ENCODE peak calls at places on chromosomes 16 and 17, in nine cellular contexts. Q is RWPE2, H is tibial artery, U is GM23338, M is thoracic aorta, D is AG09309, Y is Peyer's patch, C is AG04450, W is stomach. J is an unnamed sample.

GRCh38 chr16:84633622-84634021 is 14.7 kb upstream of the KLHL36 start:
- DNase-seq in Q (no peak), H (peak; percentile 92), W (peak; percentile 44), D (no peak), C (no peak), Y (no peak), M (no peak), U (no peak), J (no peak)

GRCh38 chr17:49117581-49118230 is 14.9 kb upstream of the B4GALNT2 start:
- DNase-seq in D (no peak), Q (no peak), H (no peak), C (no peak), U (no peak), W (no peak), Y (no peak), M (no peak), J (no peak)

GRCh38 chr17:56291226-56291805 is 138.0 kb downstream of the ANKFN1 start:
- DNase-seq in U (no peak), D (no peak), M (no peak), W (no peak), Q (no peak), C (no peak), H (no peak), Y (no peak), J (no peak)

GRCh38 chr16:558298-559020 is 1.7 kb upstream of the PRR35 start:
- DNase-seq in D (no peak), W (no peak), M (no peak), U (no peak), C (no peak), Y (no peak), H (no peak), Q (no peak), J (no peak)

GRCh38 chr16:3561626-3562025 is 15.6 kb downstream of the NLRC3 start:
- DNase-seq in D (no peak), M (no peak), U (no peak), Q (no peak), C (no peak), H (no peak), Y (no peak), W (no peak), J (no peak)

GRCh38 chr16:10182186-10182683 is at the start of gene GRIN2A:
- DNase-seq in Y (no peak), M (no peak), Q (no peak), W (no peak), D (no peak), U (peak; percentile 57), C (no peak), H (no peak), J (peak; percentile 53)

GRCh38 chr17:67227488-67227887 is 17.5 kb downstream of the HELZ start:
- DNase-seq in H (no peak), Y (no peak), C (no peak), U (no peak), Q (no peak), W (no peak), M (no peak), D (no peak), J (no peak)

GRCh38 chr16:50668368-50669008 is 12.6 kb downstream of the SNX20 start:
- DNase-seq in M (no peak), U (no peak), W (peak; percentile 56), C (no peak), H (no peak), Q (no peak), Y (no peak), D (no peak), J (no peak)

GRCh38 chr16:85153656-85154091 is 41.4 kb upstream of the CIBAR2 start:
- DNase-seq in W (no peak), Y (no peak), M (no peak), H (peak; percentile 40), Q (no peak), D (no peak), U (no peak), C (no peak), J (peak; percentile 75)

GRCh38 chr17:55266051-55266957 is 1.5 kb downstream of the HLF start:
- DNase-seq in Y (no peak), Q (no peak), C (no peak), W (no peak), M (no peak), H (no peak), D (no peak), U (peak; percentile 49), J (no peak)

GRCh38 chr17:27956601-27957445 is 63.7 kb upstream of the LYRM9 start:
- DNase-seq in D (no peak), M (no peak), Y (no peak), C (no peak), Q (no peak), W (no peak), U (peak; percentile 46), H (no peak), J (peak; percentile 33)

GRCh38 chr17:77807746-77808441 is 150.6 kb upstream of the TNRC6C start:
- DNase-seq in M (no peak), H (no peak), U (no peak), Q (no peak), C (no peak), W (no peak), D (no peak), Y (no peak), J (no peak)

GRCh38 chr16:31876955-31877828 is 3.6 kb downstream of the ZNF267 start:
- DNase-seq in Y (no peak), H (no peak), C (peak; percentile 72), U (no peak), W (no peak), Q (no peak), M (no peak), D (peak; percentile 53), J (no peak)

GRCh38 chr17:39114744-39115534 is 36.5 kb downstream of the PLXDC1 start:
- DNase-seq in W (no peak), Q (no peak), U (no peak), C (no peak), Y (no peak), D (peak; percentile 23), H (no peak), M (no peak), J (no peak)

GRCh38 chr16:25141648-25142047 is 30.1 kb downstream of the LCMT1 start:
- DNase-seq in Y (no peak), W (no peak), U (no peak), D (no peak), H (no peak), M (no peak), C (no peak), Q (no peak), J (no peak)

GRCh38 chr16:25138130-25138529 is 26.6 kb downstream of the LCMT1 start:
- DNase-seq in W (no peak), H (no peak), C (no peak), D (no peak), U (no peak), Y (no peak), M (no peak), Q (no peak), J (no peak)

GRCh38 chr16:25140459-25140858 is 28.9 kb downstream of the LCMT1 start:
- DNase-seq in W (no peak), D (no peak), Q (no peak), C (no peak), M (no peak), H (no peak), Y (no peak), U (no peak), J (no peak)

GRCh38 chr16:25148568-25149215 is 37.1 kb downstream of the LCMT1 start:
- DNase-seq in H (no peak), M (no peak), Q (no peak), U (peak; percentile 27), Y (no peak), D (no peak), W (no peak), C (no peak), J (no peak)

GRCh38 chr16:25143898-25144297 is 32.4 kb downstream of the LCMT1 start:
- DNase-seq in M (no peak), Y (no peak), W (no peak), D (no peak), C (no peak), Q (no peak), H (no peak), U (peak; percentile 47), J (peak; percentile 14)
- TF ChIP-seq CTCF in M (peak; percentile 16), Y (no peak), W (no peak), D (peak; percentile 26), C (peak; percentile 28), Q (peak; percentile 18), H (peak; percentile 23), U (peak; percentile 52), J (peak; percentile 54)

GRCh38 chr16:78764478-78764877 is 665.0 kb downstream of the WWOX start:
- DNase-seq in D (no peak), Q (no peak), C (no peak), H (no peak), W (no peak), M (no peak), U (no peak), Y (no peak), J (no peak)
- H3K4me3 ChIP-seq in D (no peak overlapping the region), Q (no peak overlapping the region), C (no peak overlapping the region), H (no peak overlapping the region), W (no peak overlapping the region), M (no peak overlapping the region), U (no peak overlapping the region), Y (no peak overlapping the region), J (no peak overlapping the region)

DNA sequence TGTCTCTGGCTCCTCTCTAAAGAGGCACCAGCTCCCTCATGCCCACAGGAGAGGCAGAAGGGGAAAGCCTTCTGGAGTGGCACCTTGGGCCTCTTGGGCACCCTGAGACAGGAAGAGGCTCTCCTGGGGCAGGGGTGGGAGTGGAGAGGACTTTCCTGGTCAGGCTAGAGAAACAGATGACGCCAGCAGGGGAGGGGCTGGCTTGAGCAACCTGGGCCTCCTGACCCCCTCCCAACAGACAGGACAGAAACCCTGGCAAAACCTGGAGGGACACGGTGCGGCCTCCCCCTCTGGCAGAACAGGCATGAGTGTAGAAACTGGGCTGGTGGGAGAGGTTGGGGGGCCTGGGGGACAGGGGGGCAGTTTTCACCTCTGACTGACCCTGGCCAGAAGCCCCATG is 6.1 kb downstream of the SMIM5 start:
- DNase-seq in U (no peak), C (no peak), W (no peak), H (no peak), Y (no peak), D (no peak), Q (no peak), M (no peak), J (no peak)
- TF ChIP-seq CTCF in U (no peak), C (no peak), W (no peak), H (no peak), Y (no peak), D (no peak), Q (no peak), M (no peak), J (no peak)

GRCh38 chr17:29138991-29139682 is 41.1 kb downstream of the MYO18A start:
- DNase-seq in U (no peak), C (no peak), Q (no peak), Y (peak; percentile 78), W (peak; percentile 46), H (peak; percentile 51), D (no peak), M (no peak), J (no peak)

GRCh38 chr17:29140051-29140582 is 40.1 kb downstream of the MYO18A start:
- DNase-seq in W (peak; percentile 88), C (no peak), D (no peak), Q (peak; percentile 77), Y (peak; percentile 90), H (peak; percentile 88), U (peak; percentile 89), M (peak; percentile 57), J (peak; percentile 72)

GRCh38 chr17:29140631-29141483 is 39.3 kb downstream of the MYO18A start:
- DNase-seq in C (no peak), Y (peak; percentile 74), Q (no peak), U (peak; percentile 23), D (no peak), M (no peak), H (no peak), W (no peak), J (no peak)

GRCh38 chr17:29136998-29137730 is 43.0 kb downstream of the MYO18A start:
- DNase-seq in Q (no peak), C (no peak), W (no peak), U (no peak), H (no peak), Y (no peak), M (no peak), D (no peak), J (no peak)

GRCh38 chr17:29138184-29138955 is 41.8 kb downstream of the MYO18A start:
- DNase-seq in C (no peak), D (no peak), W (no peak), Y (peak; percentile 47), U (no peak), Q (no peak), M (no peak), H (no peak), J (no peak)
- H3K4me3 ChIP-seq in C (no peak overlapping the region), D (no peak overlapping the region), W (peak overlapping the region; percentile 50), Y (peak overlapping the region; percentile 52), U (no peak overlapping the region), Q (no peak overlapping the region), M (peak overlapping the region; percentile 68), H (peak overlapping the region; percentile 52), J (no peak overlapping the region)

J was measured in WERI-Rb-1.